ENCODE peak calls at places on chromosomes 1 and 21, in four cellular contexts. P, E, D and Y are unnamed samples.

GRCh38 chr1:175287377-175287776 is 94.8 kb upstream of the KIAA0040 start:
- DNase-seq in P (no peak), E (no peak), D (no peak), Y (no peak)

GRCh38 chr1:65504263-65504662 is 83.8 kb downstream of the LEPR start:
- DNase-seq in P (no peak), E (no peak), D (no peak), Y (no peak)

GRCh38 chr1:111505641-111506119 is 2.2 kb upstream of the ADORA3 start:
- DNase-seq in P (peak; percentile 64), E (no peak), D (no peak), Y (no peak)

GRCh38 chr1:172758242-172758641 is 99.3 kb downstream of the FASLG start:
- DNase-seq in P (no peak), E (no peak), D (no peak), Y (no peak)

GRCh38 chr1:69401894-69402293 is 165.8 kb upstream of the LRRC7 start:
- DNase-seq in P (no peak), E (no peak), D (no peak), Y (no peak)

GRCh38 chr1:67723126-67723525 is 38.1 kb downstream of the GADD45A start:
- DNase-seq in P (no peak), E (no peak), D (no peak), Y (no peak)

GRCh38 chr1:64898107-64898861 is 68.1 kb downstream of the JAK1 start:
- DNase-seq in P (peak; percentile 90), E (peak; percentile 79), D (peak; percentile 93), Y (peak; percentile 96)

GRCh38 chr1:228978486-228979324 is 243.4 kb downstream of the RHOU start:
- DNase-seq in P (peak; percentile 76), E (no peak), D (peak; percentile 61), Y (no peak)

GRCh38 chr1:19229229-19229628 is 19.2 kb upstream of the UBR4 start:
- DNase-seq in P (no peak), E (no peak), D (no peak), Y (no peak)

GRCh38 chr21:46622226-46622625 is 13.2 kb upstream of the PRMT2 start:
- DNase-seq in P (peak; percentile 83), E (no peak), D (peak; percentile 62), Y (no peak)

GRCh38 chr1:54356680-54357147 is 49.5 kb downstream of the SSBP3 start:
- DNase-seq in P (no peak), E (no peak), D (no peak), Y (no peak)

GRCh38 chr1:198649598-198650338 is 10.9 kb downstream of the PTPRC start:
- DNase-seq in P (no peak), E (no peak), D (no peak), Y (no peak)

GRCh38 chr1:229751629-229752028 is 125.6 kb downstream of the URB2 start:
- DNase-seq in P (no peak), E (no peak), D (no peak), Y (no peak)

GRCh38 chr1:203306089-203306969 is 1.0 kb downstream of the BTG2 start:
- DNase-seq in P (peak; percentile 92), E (peak; percentile 76), D (peak; percentile 94), Y (peak; percentile 98)

GRCh38 chr1:12031039-12031980 is 12.0 kb downstream of the MIIP start:
- DNase-seq in P (no peak), E (peak; percentile 70), D (peak; percentile 74), Y (no peak)